ENCODE peak calls at places on chromosomes 13 and 19, in five cellular contexts. One of them, this sample, is unnamed.

GRCh38 chr13:110123041-110123809 is 183.7 kb downstream of the COL4A1 start:
- DNase-seq in IMR-90: no peak
- DNase-seq in A549: no peak
- DNase-seq in K562: no peak
- DNase-seq in GM12878: no peak
- DNase-seq in this sample: no peak

GRCh38 chr13:49213539-49213938 is 6.6 kb upstream of the MLNR start:
- DNase-seq in K562: no peak
- DNase-seq in A549: no peak
- DNase-seq in IMR-90: no peak
- DNase-seq in GM12878: no peak
- DNase-seq in this sample: no peak

GRCh38 chr19:47697863-47698609 is 15.2 kb upstream of the EHD2 start:
- DNase-seq in GM12878: peak; percentile 20
- DNase-seq in IMR-90: peak; percentile 76
- DNase-seq in K562: peak; percentile 82
- DNase-seq in A549: peak; percentile 94
- DNase-seq in this sample: peak; percentile 92

GRCh38 chr13:42525035-42525504 is 48.9 kb upstream of the TNFSF11 start:
- DNase-seq in GM12878: no peak
- DNase-seq in K562: no peak
- DNase-seq in IMR-90: no peak
- DNase-seq in A549: peak; percentile 4
- DNase-seq in this sample: no peak

GRCh38 chr13:36131215-36131930 is at the start of gene DCLK1:
- DNase-seq in GM12878: no peak
- DNase-seq in K562: no peak
- DNase-seq in A549: no peak
- DNase-seq in IMR-90: no peak
- DNase-seq in this sample: peak; percentile 80

GRCh38 chr19:19388568-19389555 is 16.6 kb upstream of the GATAD2A start:
- DNase-seq in K562: peak; percentile 49
- DNase-seq in A549: no peak
- DNase-seq in IMR-90: no peak
- DNase-seq in GM12878: no peak
- DNase-seq in this sample: no peak

GRCh38 chr19:41359741-41360140 is 4.2 kb downstream of the B9D2 start:
- DNase-seq in A549: no peak
- DNase-seq in IMR-90: no peak
- DNase-seq in K562: no peak
- DNase-seq in GM12878: no peak
- DNase-seq in this sample: no peak

GRCh38 chr13:73879346-73880020 is 254.7 kb downstream of the KLF12 start:
- DNase-seq in A549: no peak
- DNase-seq in GM12878: no peak
- DNase-seq in IMR-90: peak; percentile 16
- DNase-seq in K562: no peak
- DNase-seq in this sample: no peak

GRCh38 chr19:46186101-46186716 is 38.2 kb downstream of the IGFL2 start:
- DNase-seq in IMR-90: no peak
- DNase-seq in A549: no peak
- DNase-seq in K562: no peak
- DNase-seq in GM12878: no peak
- DNase-seq in this sample: peak; percentile 66

GRCh38 chr13:31227870-31228269 is 28.1 kb downstream of the B3GLCT start:
- DNase-seq in A549: no peak
- DNase-seq in GM12878: no peak
- DNase-seq in K562: no peak
- DNase-seq in IMR-90: no peak
- DNase-seq in this sample: no peak

GRCh38 chr19:12052571-12053169 is at the start of gene ZNF878:
- DNase-seq in A549: no peak
- DNase-seq in K562: peak; percentile 84
- DNase-seq in IMR-90: peak; percentile 85
- DNase-seq in GM12878: peak; percentile 67
- DNase-seq in this sample: peak; percentile 96

GRCh38 chr19:46288896-46289588 is 7.8 kb upstream of the HIF3A start:
- DNase-seq in K562: no peak
- DNase-seq in IMR-90: peak; percentile 82
- DNase-seq in A549: peak; percentile 73
- DNase-seq in GM12878: no peak
- DNase-seq in this sample: no peak

DNA sequence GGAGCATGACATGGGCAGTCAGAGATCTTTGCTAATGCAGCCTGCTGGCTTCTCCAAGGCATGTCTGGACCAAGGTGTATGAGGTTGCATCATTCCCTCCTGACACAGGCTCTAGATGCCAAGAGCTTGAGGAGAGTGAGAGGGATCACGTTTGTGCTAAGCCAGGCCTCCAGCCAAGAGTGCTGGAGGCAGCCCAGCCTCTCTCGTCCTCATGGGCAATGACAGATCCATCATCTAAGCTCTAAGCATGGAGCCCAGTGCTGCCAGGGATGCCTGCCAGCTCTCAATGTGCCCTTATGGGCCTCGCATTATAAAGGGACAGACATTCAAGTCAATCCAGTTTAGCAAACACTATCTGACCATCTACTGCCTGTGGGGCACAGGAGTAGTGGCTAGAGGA is 136.3 kb upstream of the VSTM2B start:
- DNase-seq in IMR-90: no peak
- DNase-seq in A549: no peak
- DNase-seq in K562: no peak
- DNase-seq in GM12878: no peak
- DNase-seq in this sample: no peak
- TF ChIP-seq RCOR1 in IMR-90: no peak
- TF ChIP-seq RCOR1 in A549: no peak
- TF ChIP-seq RCOR1 in K562: no peak
- TF ChIP-seq RCOR1 in GM12878: no peak
- TF ChIP-seq RCOR1 in this sample: no peak

GRCh38 chr13:25046985-25047660 is 48.8 kb upstream of the PABPC3 start:
- DNase-seq in GM12878: no peak
- DNase-seq in A549: no peak
- DNase-seq in IMR-90: peak; percentile 18
- DNase-seq in K562: peak; percentile 9
- DNase-seq in this sample: peak; percentile 57
- H3K27ac ChIP-seq in GM12878: no peak overlapping the region
- H3K27ac ChIP-seq in A549: no peak overlapping the region
- H3K27ac ChIP-seq in IMR-90: no peak overlapping the region
- H3K27ac ChIP-seq in K562: no peak overlapping the region
- H3K27ac ChIP-seq in this sample: no peak overlapping the region

GRCh38 chr13:106376411-106377112 is 158.9 kb downstream of the EFNB2 start:
- DNase-seq in A549: peak; percentile 48
- DNase-seq in K562: no peak
- DNase-seq in GM12878: no peak
- DNase-seq in IMR-90: peak; percentile 95
- DNase-seq in this sample: no peak
- TF ChIP-seq RCOR1 in A549: no peak
- TF ChIP-seq RCOR1 in K562: no peak
- TF ChIP-seq RCOR1 in GM12878: no peak
- TF ChIP-seq RCOR1 in IMR-90: peak; percentile 16
- TF ChIP-seq RCOR1 in this sample: no peak

DNA sequence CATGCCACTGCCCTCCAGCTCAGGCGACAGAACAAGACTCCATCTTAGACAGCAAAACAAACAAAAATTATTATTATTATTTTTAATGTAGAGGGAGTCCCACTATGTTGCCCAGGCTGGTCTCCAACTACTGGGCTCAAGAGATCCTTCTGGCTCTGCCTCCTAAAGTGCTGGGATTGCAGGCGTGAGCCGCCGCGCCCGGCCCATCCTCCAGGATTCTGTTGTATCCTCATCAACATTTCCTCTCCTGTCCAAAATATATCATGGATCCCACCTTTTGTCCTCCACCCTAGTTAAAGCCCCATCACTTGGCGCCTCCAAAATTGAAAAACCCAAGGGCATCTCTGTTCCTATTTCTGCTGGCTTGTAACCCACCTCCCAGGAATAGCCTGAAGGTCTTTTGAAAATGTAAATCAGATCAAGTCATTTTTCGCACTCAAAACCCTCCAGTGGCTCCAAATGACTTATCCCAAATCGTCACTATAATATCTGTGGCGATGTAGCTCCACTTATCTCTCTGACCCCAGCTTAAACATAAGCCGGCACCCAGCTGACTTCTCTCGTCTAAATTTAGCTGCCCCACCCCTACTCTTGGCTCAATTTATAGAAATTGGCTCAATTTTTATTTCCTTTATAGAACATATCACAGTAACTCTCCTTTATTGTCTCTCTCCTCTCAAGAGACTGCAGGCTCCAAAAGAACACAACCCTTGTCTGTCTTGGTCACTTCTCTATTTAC is 1.1 kb downstream of the ZNF784 start:
- DNase-seq in A549: no peak
- DNase-seq in GM12878: no peak
- DNase-seq in K562: no peak
- DNase-seq in IMR-90: no peak
- DNase-seq in this sample: peak; percentile 9
- H3K27ac ChIP-seq in A549: no peak overlapping the region
- H3K27ac ChIP-seq in GM12878: no peak overlapping the region
- H3K27ac ChIP-seq in K562: peak overlapping the region; percentile 62
- H3K27ac ChIP-seq in IMR-90: no peak overlapping the region
- H3K27ac ChIP-seq in this sample: no peak overlapping the region

GRCh38 chr13:23986619-23987018 is 89.3 kb upstream of the C1QTNF9B start:
- DNase-seq in K562: no peak
- DNase-seq in A549: no peak
- DNase-seq in GM12878: no peak
- DNase-seq in IMR-90: peak; percentile 98
- DNase-seq in this sample: no peak
- TF ChIP-seq RCOR1 in K562: no peak
- TF ChIP-seq RCOR1 in A549: no peak
- TF ChIP-seq RCOR1 in GM12878: no peak
- TF ChIP-seq RCOR1 in IMR-90: no peak
- TF ChIP-seq RCOR1 in this sample: no peak